ENCODE peak calls at places on chromosomes 12 and 14, in seven cellular contexts. O, F, Q, Z, V, R and Y are unnamed samples.

GRCh38 chr12:85639834-85640233 is 196.4 kb downstream of the RASSF9 start:
- DNase-seq in O (no peak), F (no peak), Q (no peak), Z (no peak), V (no peak), R (no peak), Y (no peak)

GRCh38 chr14:102923201-102923919 is 897 bp downstream of the AMN start:
- DNase-seq in O (no peak), F (peak), Q (peak), Z (no peak), V (no peak), R (peak), Y (no peak)

GRCh38 chr12:110371408-110372055 is 32.0 kb downstream of the ANAPC7 start:
- DNase-seq in O (no peak), F (no peak), Q (no peak), Z (peak), V (no peak), R (peak), Y (peak)

GRCh38 chr12:22740656-22741350 is 115.8 kb downstream of the ETNK1 start:
- DNase-seq in O (no peak), F (no peak), Q (no peak), Z (peak), V (no peak), R (no peak), Y (no peak)

GRCh38 chr14:105193916-105194782 is 13.0 kb upstream of the NUDT14 start:
- DNase-seq in O (no peak), F (no peak), Q (no peak), Z (no peak), V (no peak), R (no peak), Y (no peak)

GRCh38 chr12:50922820-50923219 is 29.5 kb upstream of the HIGD1C start:
- DNase-seq in O (peak), F (no peak), Q (no peak), Z (no peak), V (no peak), R (no peak), Y (no peak)

GRCh38 chr12:49228653-49229052 is 36.2 kb upstream of the TUBA1C start:
- DNase-seq in O (no peak), F (no peak), Q (no peak), Z (no peak), V (no peak), R (no peak), Y (no peak)

GRCh38 chr12:28222959-28223662 is 32.9 kb downstream of the CCDC91 start:
- DNase-seq in O (no peak), F (no peak), Q (no peak), Z (peak), V (no peak), R (no peak), Y (peak)

GRCh38 chr12:71456316-71456715 is 16.7 kb downstream of the LGR5 start:
- DNase-seq in O (no peak), F (no peak), Q (no peak), Z (no peak), V (no peak), R (no peak), Y (no peak)

GRCh38 chr14:77979666-77980351 is 179.9 kb downstream of the ADCK1 start:
- DNase-seq in O (no peak), F (peak), Q (no peak), Z (no peak), V (peak), R (no peak), Y (no peak)

GRCh38 chr12:91377456-91377855 is 194.8 kb upstream of the DCN start:
- DNase-seq in O (no peak), F (no peak), Q (no peak), Z (no peak), V (no peak), R (no peak), Y (no peak)

GRCh38 chr14:75627406-75627805 is 33.3 kb downstream of the ERG28 start:
- DNase-seq in O (no peak), F (no peak), Q (peak), Z (no peak), V (no peak), R (no peak), Y (no peak)

GRCh38 chr12:127675936-127676335 is 591.0 kb upstream of the TMEM132C start:
- DNase-seq in O (no peak), F (no peak), Q (no peak), Z (no peak), V (no peak), R (no peak), Y (no peak)

GRCh38 chr12:88834226-88834625 is 254.0 kb upstream of the KITLG start:
- DNase-seq in O (no peak), F (no peak), Q (no peak), Z (no peak), V (no peak), R (no peak), Y (no peak)

GRCh38 chr12:112176321-112177010 is 51.1 kb downstream of the TRAFD1 start:
- DNase-seq in O (peak), F (no peak), Q (no peak), Z (no peak), V (no peak), R (no peak), Y (no peak)

GRCh38 chr14:104051092-104051813 is 34.2 kb upstream of the ASPG start:
- DNase-seq in O (no peak), F (no peak), Q (no peak), Z (no peak), V (no peak), R (no peak), Y (no peak)

GRCh38 chr12:89151536-89151935 is 200.8 kb downstream of the DUSP6 start:
- DNase-seq in O (no peak), F (peak), Q (no peak), Z (no peak), V (no peak), R (no peak), Y (no peak)

GRCh38 chr14:88333036-88333435 is 10.0 kb upstream of the KCNK10 start:
- DNase-seq in O (no peak), F (peak), Q (no peak), Z (no peak), V (no peak), R (no peak), Y (no peak)
- TF ChIP-seq CTCF in O (no peak), F (peak), Q (no peak), Z (no peak), V (no peak), R (no peak), Y (no peak)

GRCh38 chr12:78224154-78224553 is 393.5 kb downstream of the NAV3 start:
- DNase-seq in O (no peak), F (no peak), Q (no peak), Z (no peak), V (no peak), R (no peak), Y (no peak)

GRCh38 chr12:78226763-78227162 is 396.1 kb downstream of the NAV3 start:
- DNase-seq in O (no peak), F (no peak), Q (no peak), Z (no peak), V (no peak), R (no peak), Y (no peak)

GRCh38 chr12:78232756-78233155 is 402.1 kb downstream of the NAV3 start:
- DNase-seq in O (no peak), F (peak), Q (no peak), Z (no peak), V (no peak), R (no peak), Y (no peak)

GRCh38 chr12:78229491-78230209 is 399.0 kb downstream of the NAV3 start:
- DNase-seq in O (no peak), F (peak), Q (peak), Z (peak), V (peak), R (no peak), Y (peak)
- TF ChIP-seq CTCF in O (peak), F (peak), Q (peak), Z (peak), V (peak), R (peak), Y (peak)

GRCh38 chr12:100393202-100393601 is 36.3 kb downstream of the SLC17A8 start:
- DNase-seq in O (no peak), F (no peak), Q (no peak), Z (no peak), V (no peak), R (no peak), Y (no peak)

GRCh38 chr12:100388382-100388781 is 31.5 kb downstream of the SLC17A8 start:
- DNase-seq in O (no peak), F (no peak), Q (no peak), Z (no peak), V (no peak), R (no peak), Y (no peak)

GRCh38 chr12:100395811-100396210 is 38.9 kb downstream of the SLC17A8 start:
- DNase-seq in O (no peak), F (no peak), Q (peak), Z (no peak), V (no peak), R (no peak), Y (no peak)

GRCh38 chr12:100391856-100392255 is 35.0 kb downstream of the SLC17A8 start:
- DNase-seq in O (no peak), F (no peak), Q (peak), Z (no peak), V (no peak), R (no peak), Y (no peak)
- TF ChIP-seq CTCF in O (peak), F (peak), Q (peak), Z (no peak), V (no peak), R (peak), Y (no peak)

GRCh38 chr12:68069276-68069675 is 80.0 kb downstream of the IFNG-AS1 start:
- DNase-seq in O (no peak), F (no peak), Q (no peak), Z (peak), V (no peak), R (no peak), Y (no peak)

GRCh38 chr12:68067762-68068376 is 78.6 kb downstream of the IFNG-AS1 start:
- DNase-seq in O (no peak), F (peak), Q (no peak), Z (peak), V (no peak), R (no peak), Y (no peak)

GRCh38 chr12:68065163-68065562 is 75.9 kb downstream of the IFNG-AS1 start:
- DNase-seq in O (no peak), F (no peak), Q (no peak), Z (no peak), V (no peak), R (no peak), Y (no peak)

GRCh38 chr12:68065687-68066086 is 76.4 kb downstream of the IFNG-AS1 start:
- DNase-seq in O (no peak), F (no peak), Q (no peak), Z (no peak), V (no peak), R (no peak), Y (no peak)

GRCh38 chr12:68063900-68064590 is 74.8 kb downstream of the IFNG-AS1 start:
- DNase-seq in O (no peak), F (no peak), Q (no peak), Z (no peak), V (no peak), R (no peak), Y (no peak)
- TF ChIP-seq CTCF in O (no peak), F (no peak), Q (no peak), Z (no peak), V (no peak), R (no peak), Y (no peak)

DNA sequence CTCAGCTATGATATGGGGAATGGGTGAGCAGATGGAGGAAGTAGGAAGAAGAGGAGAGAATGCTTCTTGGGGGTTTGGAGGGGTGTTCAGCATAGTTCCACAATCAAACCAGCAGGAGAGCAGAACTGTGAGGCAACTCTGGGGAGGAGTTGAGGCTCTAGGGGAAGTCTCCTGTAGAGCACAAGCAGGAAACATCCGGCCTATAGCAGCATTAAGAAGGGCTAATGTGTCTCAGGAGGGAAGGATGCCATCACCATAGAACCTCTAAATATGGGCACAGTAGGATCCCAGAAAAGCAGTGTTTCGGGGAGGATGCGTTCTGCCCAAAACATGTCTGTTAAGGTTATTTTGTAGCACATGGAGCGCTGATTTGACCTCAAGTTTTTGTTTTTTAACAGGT is 8.4 kb upstream of the SALL2 start:
- DNase-seq in O (no peak), F (peak), Q (no peak), Z (no peak), V (no peak), R (no peak), Y (no peak)
- TF ChIP-seq CTCF in O (no peak), F (no peak), Q (no peak), Z (no peak), V (no peak), R (no peak), Y (no peak)